ENCODE peak calls at places on chromosomes 13 and 19, in four cellular contexts. One of them, this sample, is unnamed.

GRCh38 chr19:18502633-18503294 is 19.1 kb downstream of the ELL start:
- DNase-seq in fibroblast of lung: no peak
- DNase-seq in HL-60: peak
- DNase-seq in fibroblast of mammary gland: no peak
- DNase-seq in this sample: no peak

GRCh38 chr19:46137915-46138473 is 10.0 kb upstream of the IGFL2 start:
- DNase-seq in fibroblast of lung: no peak
- DNase-seq in HL-60: no peak
- DNase-seq in fibroblast of mammary gland: no peak
- DNase-seq in this sample: no peak

GRCh38 chr13:23069571-23069970 is 111.2 kb upstream of the SGCG start:
- DNase-seq in fibroblast of lung: peak
- DNase-seq in HL-60: no peak
- DNase-seq in fibroblast of mammary gland: peak
- DNase-seq in this sample: peak

GRCh38 chr13:113413178-113413897 is 40.0 kb downstream of the ADPRHL1 start:
- DNase-seq in fibroblast of lung: peak
- DNase-seq in HL-60: no peak
- DNase-seq in fibroblast of mammary gland: no peak
- DNase-seq in this sample: no peak

GRCh38 chr13:96141032-96141431 is 51.1 kb downstream of the HS6ST3 start:
- DNase-seq in fibroblast of lung: peak
- DNase-seq in HL-60: no peak
- DNase-seq in fibroblast of mammary gland: peak
- DNase-seq in this sample: no peak

GRCh38 chr13:48125794-48126228 is 30.9 kb upstream of the MED4 start:
- DNase-seq in fibroblast of lung: peak
- DNase-seq in HL-60: no peak
- DNase-seq in fibroblast of mammary gland: peak
- DNase-seq in this sample: no peak

GRCh38 chr13:110409581-110409992 is 102.5 kb downstream of the COL4A2 start:
- DNase-seq in fibroblast of lung: peak
- DNase-seq in HL-60: no peak
- DNase-seq in fibroblast of mammary gland: peak
- DNase-seq in this sample: no peak

GRCh38 chr13:112325941-112326645 is 50.1 kb upstream of the SPACA7 start:
- DNase-seq in fibroblast of lung: no peak
- DNase-seq in HL-60: no peak
- DNase-seq in fibroblast of mammary gland: no peak
- DNase-seq in this sample: no peak

GRCh38 chr13:66225071-66225470 is 1005.1 kb downstream of the PCDH9 start:
- DNase-seq in fibroblast of lung: no peak
- DNase-seq in HL-60: peak
- DNase-seq in fibroblast of mammary gland: no peak
- DNase-seq in this sample: no peak

GRCh38 chr19:51347209-51347928 is 5.4 kb upstream of the VSIG10L start:
- DNase-seq in fibroblast of lung: no peak
- DNase-seq in HL-60: no peak
- DNase-seq in fibroblast of mammary gland: no peak
- DNase-seq in this sample: no peak

GRCh38 chr19:13978721-13979191 is 26.4 kb downstream of the DCAF15 start:
- DNase-seq in fibroblast of lung: no peak
- DNase-seq in HL-60: no peak
- DNase-seq in fibroblast of mammary gland: no peak
- DNase-seq in this sample: no peak

GRCh38 chr19:58397533-58398037 is 2.1 kb downstream of the RNF225 start:
- DNase-seq in fibroblast of lung: no peak
- DNase-seq in HL-60: no peak
- DNase-seq in fibroblast of mammary gland: no peak
- DNase-seq in this sample: no peak

GRCh38 chr13:51714663-51715168 is 89.2 kb downstream of the DHRS12 start:
- DNase-seq in fibroblast of lung: peak
- DNase-seq in HL-60: peak
- DNase-seq in fibroblast of mammary gland: peak
- DNase-seq in this sample: peak

GRCh38 chr13:40228981-40229380 is 437.5 kb downstream of the FOXO1 start:
- DNase-seq in fibroblast of lung: no peak
- DNase-seq in HL-60: no peak
- DNase-seq in fibroblast of mammary gland: peak
- DNase-seq in this sample: no peak

GRCh38 chr13:108924154-108924940 is 294.9 kb downstream of the MYO16 start:
- DNase-seq in fibroblast of lung: peak
- DNase-seq in HL-60: peak
- DNase-seq in fibroblast of mammary gland: peak
- DNase-seq in this sample: peak

GRCh38 chr13:75136151-75136550 is 345.8 kb downstream of the TBC1D4 start:
- DNase-seq in fibroblast of lung: peak
- DNase-seq in HL-60: peak
- DNase-seq in fibroblast of mammary gland: no peak
- DNase-seq in this sample: no peak

GRCh38 chr13:25971499-25972145 is 80.2 kb downstream of the SHISA2 start:
- DNase-seq in fibroblast of lung: no peak
- DNase-seq in HL-60: no peak
- DNase-seq in fibroblast of mammary gland: no peak
- DNase-seq in this sample: no peak

GRCh38 chr19:15367439-15367838 is 12.1 kb downstream of the AKAP8 start:
- DNase-seq in fibroblast of lung: no peak
- DNase-seq in HL-60: no peak
- DNase-seq in fibroblast of mammary gland: no peak
- DNase-seq in this sample: no peak

GRCh38 chr13:110113284-110113764 is 193.6 kb downstream of the COL4A1 start:
- DNase-seq in fibroblast of lung: peak
- DNase-seq in HL-60: peak
- DNase-seq in fibroblast of mammary gland: peak
- DNase-seq in this sample: no peak

GRCh38 chr19:41932259-41933130 is 4.2 kb upstream of the ERFL start:
- DNase-seq in fibroblast of lung: no peak
- DNase-seq in HL-60: no peak
- DNase-seq in fibroblast of mammary gland: no peak
- DNase-seq in this sample: no peak

GRCh38 chr13:74134777-74135305 is 637 bp upstream of the KLF12 start:
- DNase-seq in fibroblast of lung: no peak
- DNase-seq in HL-60: no peak
- DNase-seq in fibroblast of mammary gland: no peak
- DNase-seq in this sample: no peak

GRCh38 chr19:35505956-35506355 is 7.5 kb downstream of the DMKN start:
- DNase-seq in fibroblast of lung: no peak
- DNase-seq in HL-60: no peak
- DNase-seq in fibroblast of mammary gland: no peak
- DNase-seq in this sample: no peak

GRCh38 chr13:20873348-20873747 is 29.2 kb downstream of the XPO4 start:
- DNase-seq in fibroblast of lung: peak
- DNase-seq in HL-60: no peak
- DNase-seq in fibroblast of mammary gland: peak
- DNase-seq in this sample: no peak

GRCh38 chr13:87131611-87132010 is 539.6 kb upstream of the SLITRK5 start:
- DNase-seq in fibroblast of lung: no peak
- DNase-seq in HL-60: no peak
- DNase-seq in fibroblast of mammary gland: no peak
- DNase-seq in this sample: no peak

GRCh38 chr19:50928841-50929240 is 17.6 kb upstream of the KLK4 start:
- DNase-seq in fibroblast of lung: no peak
- DNase-seq in HL-60: no peak
- DNase-seq in fibroblast of mammary gland: no peak
- DNase-seq in this sample: no peak

GRCh38 chr19:5838437-5839311 is 828 bp downstream of the FUT6 start:
- DNase-seq in fibroblast of lung: no peak
- DNase-seq in HL-60: no peak
- DNase-seq in fibroblast of mammary gland: no peak
- DNase-seq in this sample: no peak
- H3K4me3 ChIP-seq in fibroblast of lung: no peak
- H3K4me3 ChIP-seq in HL-60: no peak
- H3K4me3 ChIP-seq in fibroblast of mammary gland: no peak
- H3K4me3 ChIP-seq in this sample: no peak

DNA sequence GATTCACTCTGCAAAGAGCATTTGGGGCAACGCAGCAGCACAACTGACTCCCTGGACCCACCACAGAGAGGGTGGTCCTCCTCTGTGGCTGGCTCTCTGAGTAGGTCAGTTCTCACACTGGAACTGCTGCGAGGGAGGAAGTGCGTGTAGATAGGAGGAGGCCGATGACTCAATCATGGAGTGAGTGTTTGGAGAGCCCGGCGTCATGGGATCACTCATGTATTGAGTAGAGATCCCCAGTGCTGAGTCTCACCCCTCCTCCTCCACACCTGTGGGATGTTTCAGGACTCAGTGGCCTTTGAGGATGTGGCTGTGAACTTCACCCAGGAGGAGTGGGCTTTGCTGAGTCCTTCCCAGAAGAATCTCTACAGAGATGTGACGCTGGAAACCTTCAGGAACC is 8.9 kb downstream of the ZNF101 start:
- DNase-seq in fibroblast of lung: no peak
- DNase-seq in HL-60: no peak
- DNase-seq in fibroblast of mammary gland: no peak
- DNase-seq in this sample: no peak
- H3K4me3 ChIP-seq in fibroblast of lung: no peak
- H3K4me3 ChIP-seq in HL-60: no peak
- H3K4me3 ChIP-seq in fibroblast of mammary gland: no peak
- H3K4me3 ChIP-seq in this sample: no peak

DNA sequence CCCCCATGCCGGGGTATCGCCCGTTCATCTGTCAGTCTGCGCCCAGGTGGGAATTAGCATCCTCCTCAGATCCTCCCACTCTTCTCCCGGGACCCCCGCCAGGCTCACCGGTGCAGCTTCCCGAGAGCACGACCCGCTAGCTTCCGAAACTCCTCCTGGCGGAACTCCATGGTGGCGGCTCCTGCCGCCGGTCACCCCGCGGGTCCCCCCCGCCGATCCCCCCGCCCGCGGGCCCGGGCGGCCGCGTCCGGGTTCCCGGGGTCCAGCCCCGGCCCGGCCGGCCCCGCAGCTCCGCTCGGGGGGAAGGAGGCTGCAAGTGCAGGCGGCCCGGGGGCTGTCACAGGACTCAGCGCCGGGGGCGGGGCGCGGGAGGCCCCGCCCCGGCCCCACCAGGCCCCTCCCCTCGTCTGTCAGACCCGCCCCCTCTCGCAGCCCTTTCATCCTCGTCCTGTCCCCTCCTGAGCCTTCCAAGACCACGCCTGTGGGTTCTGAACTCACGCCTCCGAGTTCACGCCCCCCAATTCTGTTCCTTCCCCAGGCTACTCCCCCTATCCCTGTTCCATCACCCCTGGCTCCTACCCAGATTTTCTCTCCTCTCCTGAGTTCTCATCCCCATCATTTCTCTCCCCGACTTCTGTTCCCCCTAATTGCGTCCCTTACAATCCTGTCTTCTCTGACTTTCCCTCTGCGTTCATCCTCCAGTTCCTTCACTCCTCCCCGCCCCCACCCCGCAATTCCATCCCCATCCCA is at the start of gene SLC17A7:
- DNase-seq in fibroblast of lung: no peak
- DNase-seq in HL-60: no peak
- DNase-seq in fibroblast of mammary gland: no peak
- DNase-seq in this sample: no peak
- H3K4me3 ChIP-seq in fibroblast of lung: no peak
- H3K4me3 ChIP-seq in HL-60: no peak
- H3K4me3 ChIP-seq in fibroblast of mammary gland: no peak
- H3K4me3 ChIP-seq in this sample: no peak

DNA sequence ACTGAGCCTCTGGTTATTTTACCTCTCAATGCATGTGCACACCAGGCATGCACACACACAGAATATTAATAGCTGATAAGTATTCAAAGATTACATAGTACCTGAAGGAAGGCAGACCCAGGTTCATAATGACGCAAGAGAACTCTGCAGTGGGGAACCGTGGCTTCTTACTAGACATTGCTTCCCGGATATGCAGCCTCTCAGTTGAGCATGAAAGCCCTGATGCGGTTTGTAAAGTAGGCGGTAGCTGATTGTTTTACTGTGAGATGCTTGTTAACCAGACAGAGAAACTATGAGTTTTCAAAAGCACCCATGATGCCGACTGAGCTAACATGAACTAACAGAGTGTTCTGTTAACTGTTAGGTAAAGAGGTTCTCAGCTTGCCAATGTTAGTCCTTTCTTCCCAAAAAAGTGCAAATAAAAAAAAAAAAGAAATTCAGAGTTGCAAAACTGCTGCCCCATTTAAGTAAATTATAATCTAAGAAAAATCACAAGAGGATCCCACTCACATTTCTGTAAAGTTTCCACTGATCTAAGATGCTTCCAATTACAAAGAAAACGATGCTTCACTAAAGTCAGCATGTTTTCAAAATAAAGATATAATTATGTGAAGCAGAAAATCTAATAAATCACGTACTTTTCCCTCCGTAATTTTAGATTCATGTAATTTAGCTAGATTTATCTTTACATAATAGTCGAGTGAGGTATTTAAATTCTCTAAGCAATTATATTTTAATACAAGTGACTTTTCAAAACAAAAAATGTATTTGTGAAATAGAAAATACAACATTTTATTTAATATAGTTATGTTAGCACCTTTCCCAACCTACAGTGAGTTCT is 2.2 kb downstream of the FLT1 start:
- DNase-seq in fibroblast of lung: no peak
- DNase-seq in HL-60: no peak
- DNase-seq in fibroblast of mammary gland: no peak
- DNase-seq in this sample: no peak
- H3K4me3 ChIP-seq in fibroblast of lung: no peak
- H3K4me3 ChIP-seq in HL-60: no peak
- H3K4me3 ChIP-seq in fibroblast of mammary gland: no peak
- H3K4me3 ChIP-seq in this sample: no peak

This sample was measured in AG04450.